ENCODE peak calls at places on chromosomes 7 and 10, in seven cellular contexts. One of them, this sample, is unnamed.
A peak's percentile ranks its signal among the peaks of the same experiment; 100 is the strongest.

GRCh38 chr7:34315032-34315431 is 343.0 kb upstream of the NPSR1 start:
- DNase-seq in SK-N-SH: no peak
- DNase-seq in GM12878: no peak
- DNase-seq in NT2/D1: no peak
- DNase-seq in HepG2: no peak
- DNase-seq in HCT116: no peak
- DNase-seq in H1: no peak
- DNase-seq in this sample: no peak

GRCh38 chr7:36617408-36617807 is 106.9 kb downstream of the AOAH start:
- DNase-seq in HCT116: no peak
- DNase-seq in HepG2: no peak
- DNase-seq in NT2/D1: no peak
- DNase-seq in GM12878: no peak
- DNase-seq in H1: no peak
- DNase-seq in SK-N-SH: no peak
- DNase-seq in this sample: no peak

GRCh38 chr10:1933215-1933614 is 195.9 kb upstream of the ADARB2 start:
- DNase-seq in HCT116: no peak
- DNase-seq in HepG2: no peak
- DNase-seq in H1: no peak
- DNase-seq in GM12878: no peak
- DNase-seq in SK-N-SH: no peak
- DNase-seq in NT2/D1: no peak
- DNase-seq in this sample: no peak

GRCh38 chr7:92625617-92626016 is 35.4 kb upstream of the FAM133B start:
- DNase-seq in H1: no peak
- DNase-seq in HepG2: no peak
- DNase-seq in GM12878: no peak
- DNase-seq in NT2/D1: no peak
- DNase-seq in HCT116: no peak
- DNase-seq in SK-N-SH: no peak
- DNase-seq in this sample: no peak

GRCh38 chr7:90483236-90483635 is 13.8 kb downstream of the PTTG1IP2 start:
- DNase-seq in SK-N-SH: no peak
- DNase-seq in GM12878: no peak
- DNase-seq in H1: no peak
- DNase-seq in NT2/D1: no peak
- DNase-seq in HCT116: no peak
- DNase-seq in HepG2: no peak
- DNase-seq in this sample: no peak

GRCh38 chr7:52909935-52910334 is 125.5 kb upstream of the POM121L12 start:
- DNase-seq in GM12878: no peak
- DNase-seq in SK-N-SH: no peak
- DNase-seq in NT2/D1: no peak
- DNase-seq in HepG2: no peak
- DNase-seq in HCT116: no peak
- DNase-seq in H1: no peak
- DNase-seq in this sample: no peak

GRCh38 chr7:71245038-71245437 is 113.1 kb downstream of the GALNT17 start:
- DNase-seq in HepG2: no peak
- DNase-seq in H1: no peak
- DNase-seq in NT2/D1: no peak
- DNase-seq in SK-N-SH: no peak
- DNase-seq in GM12878: no peak
- DNase-seq in HCT116: no peak
- DNase-seq in this sample: no peak

GRCh38 chr7:134514663-134515062 is 12.7 kb upstream of the AKR1B10 start:
- DNase-seq in HCT116: peak; percentile 83
- DNase-seq in GM12878: peak; percentile 13
- DNase-seq in SK-N-SH: peak; percentile 68
- DNase-seq in NT2/D1: peak; percentile 74
- DNase-seq in HepG2: peak; percentile 66
- DNase-seq in H1: no peak
- DNase-seq in this sample: peak; percentile 80

GRCh38 chr7:77800730-77801129 is 2.2 kb downstream of the PHTF2 start:
- DNase-seq in HepG2: no peak
- DNase-seq in H1: no peak
- DNase-seq in NT2/D1: no peak
- DNase-seq in GM12878: no peak
- DNase-seq in SK-N-SH: no peak
- DNase-seq in HCT116: no peak
- DNase-seq in this sample: no peak

GRCh38 chr10:69327463-69328345 is 49.4 kb downstream of the HK1 start:
- DNase-seq in SK-N-SH: no peak
- DNase-seq in NT2/D1: no peak
- DNase-seq in HepG2: no peak
- DNase-seq in HCT116: no peak
- DNase-seq in H1: no peak
- DNase-seq in GM12878: no peak
- DNase-seq in this sample: no peak

GRCh38 chr7:23026164-23026563 is 12.2 kb upstream of the HYCC1 start:
- DNase-seq in NT2/D1: no peak
- DNase-seq in SK-N-SH: no peak
- DNase-seq in H1: no peak
- DNase-seq in GM12878: no peak
- DNase-seq in HCT116: no peak
- DNase-seq in HepG2: no peak
- DNase-seq in this sample: no peak

GRCh38 chr10:33913194-33913593 is 578.7 kb upstream of the NRP1 start:
- DNase-seq in HepG2: no peak
- DNase-seq in SK-N-SH: no peak
- DNase-seq in HCT116: no peak
- DNase-seq in GM12878: no peak
- DNase-seq in NT2/D1: no peak
- DNase-seq in H1: no peak
- DNase-seq in this sample: no peak

GRCh38 chr10:88544140-88544870 is 38.8 kb downstream of the RNLS start:
- DNase-seq in SK-N-SH: no peak
- DNase-seq in GM12878: no peak
- DNase-seq in NT2/D1: no peak
- DNase-seq in HepG2: no peak
- DNase-seq in HCT116: no peak
- DNase-seq in H1: no peak
- DNase-seq in this sample: no peak

GRCh38 chr7:133958822-133959221 is 168.3 kb upstream of the LRGUK start:
- DNase-seq in H1: no peak
- DNase-seq in SK-N-SH: no peak
- DNase-seq in HCT116: no peak
- DNase-seq in GM12878: no peak
- DNase-seq in NT2/D1: no peak
- DNase-seq in HepG2: no peak
- DNase-seq in this sample: peak; percentile 25

GRCh38 chr7:108452707-108453106 is 3.5 kb downstream of the NRCAM start:
- DNase-seq in SK-N-SH: peak; percentile 61
- DNase-seq in GM12878: no peak
- DNase-seq in HepG2: peak; percentile 13
- DNase-seq in H1: no peak
- DNase-seq in HCT116: peak; percentile 21
- DNase-seq in NT2/D1: no peak
- DNase-seq in this sample: peak; percentile 60

DNA sequence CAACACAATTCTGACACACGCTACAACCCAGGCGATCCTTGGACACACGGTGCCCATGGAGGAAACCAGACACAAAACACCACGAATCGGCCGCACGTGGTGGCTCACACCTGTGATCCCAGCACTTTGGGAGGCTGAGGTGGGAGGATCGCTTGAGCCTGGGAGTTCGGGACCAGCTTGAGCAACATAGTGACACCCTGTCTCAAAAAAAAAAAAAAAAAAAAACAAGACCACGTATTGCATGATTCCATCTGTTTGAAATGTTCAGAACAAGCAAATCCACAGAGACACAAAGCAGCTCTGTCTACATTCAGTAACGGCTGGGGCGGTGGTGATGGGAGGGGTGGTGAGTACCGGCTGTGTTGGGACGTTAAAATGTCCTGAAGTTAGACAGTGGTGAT is 25.2 kb downstream of the ADAP1 start:
- DNase-seq in H1: no peak
- DNase-seq in HCT116: no peak
- DNase-seq in NT2/D1: no peak
- DNase-seq in SK-N-SH: no peak
- DNase-seq in GM12878: no peak
- DNase-seq in HepG2: peak; percentile 36
- DNase-seq in this sample: no peak
- TF ChIP-seq YY1 in H1: no peak
- TF ChIP-seq YY1 in HCT116: no peak
- TF ChIP-seq YY1 in NT2/D1: no peak
- TF ChIP-seq YY1 in SK-N-SH: no peak
- TF ChIP-seq YY1 in GM12878: no peak
- TF ChIP-seq YY1 in HepG2: no peak
- TF ChIP-seq YY1 in this sample: no peak

DNA sequence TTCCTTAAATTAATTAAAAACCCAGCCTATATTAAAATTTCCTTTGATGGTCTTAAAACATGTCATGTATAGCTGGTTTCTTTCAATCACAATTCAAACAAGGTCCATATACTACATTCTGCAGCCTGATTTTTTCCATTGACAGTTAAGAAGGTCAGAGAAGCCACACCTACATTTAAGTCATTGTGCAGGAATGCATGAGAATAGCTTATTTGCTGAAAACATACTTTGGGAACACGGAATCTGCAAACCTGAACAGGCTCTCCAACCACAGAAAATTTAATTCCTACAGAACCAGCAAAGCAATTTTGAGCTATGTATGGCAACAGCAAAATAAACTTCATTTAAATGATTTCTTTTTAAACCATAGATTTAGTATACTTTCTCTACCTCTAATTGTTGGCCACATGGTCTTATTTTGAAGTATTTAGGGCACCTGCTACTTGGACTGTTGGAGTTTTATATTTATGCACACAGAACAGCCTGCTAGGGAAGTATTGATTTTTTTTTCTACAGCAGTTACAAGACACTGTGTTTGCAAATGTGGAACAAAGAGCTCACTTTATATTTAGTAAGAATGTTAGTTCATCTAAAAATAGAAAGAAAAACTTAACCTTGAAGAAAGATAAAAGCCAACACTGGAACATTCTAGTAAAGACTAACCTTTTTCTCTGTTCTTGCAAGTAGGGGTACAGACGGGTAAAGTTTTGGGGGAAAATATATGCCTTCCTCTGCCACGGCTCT is 240.9 kb upstream of the IMMP2L start:
- DNase-seq in GM12878: no peak
- DNase-seq in SK-N-SH: no peak
- DNase-seq in NT2/D1: no peak
- DNase-seq in HCT116: no peak
- DNase-seq in HepG2: peak; percentile 45
- DNase-seq in H1: no peak
- DNase-seq in this sample: no peak
- TF ChIP-seq YY1 in GM12878: no peak
- TF ChIP-seq YY1 in SK-N-SH: no peak
- TF ChIP-seq YY1 in NT2/D1: no peak
- TF ChIP-seq YY1 in HCT116: no peak
- TF ChIP-seq YY1 in HepG2: no peak
- TF ChIP-seq YY1 in H1: no peak
- TF ChIP-seq YY1 in this sample: no peak

GRCh38 chr7:151460474-151460855 is 20.5 kb upstream of the CRYGN start:
- DNase-seq in HepG2: no peak
- DNase-seq in GM12878: no peak
- DNase-seq in NT2/D1: no peak
- DNase-seq in H1: peak; percentile 45
- DNase-seq in SK-N-SH: no peak
- DNase-seq in HCT116: no peak
- DNase-seq in this sample: no peak
- TF ChIP-seq YY1 in HepG2: no peak
- TF ChIP-seq YY1 in GM12878: no peak
- TF ChIP-seq YY1 in NT2/D1: no peak
- TF ChIP-seq YY1 in H1: no peak
- TF ChIP-seq YY1 in SK-N-SH: no peak
- TF ChIP-seq YY1 in HCT116: no peak
- TF ChIP-seq YY1 in this sample: no peak

DNA sequence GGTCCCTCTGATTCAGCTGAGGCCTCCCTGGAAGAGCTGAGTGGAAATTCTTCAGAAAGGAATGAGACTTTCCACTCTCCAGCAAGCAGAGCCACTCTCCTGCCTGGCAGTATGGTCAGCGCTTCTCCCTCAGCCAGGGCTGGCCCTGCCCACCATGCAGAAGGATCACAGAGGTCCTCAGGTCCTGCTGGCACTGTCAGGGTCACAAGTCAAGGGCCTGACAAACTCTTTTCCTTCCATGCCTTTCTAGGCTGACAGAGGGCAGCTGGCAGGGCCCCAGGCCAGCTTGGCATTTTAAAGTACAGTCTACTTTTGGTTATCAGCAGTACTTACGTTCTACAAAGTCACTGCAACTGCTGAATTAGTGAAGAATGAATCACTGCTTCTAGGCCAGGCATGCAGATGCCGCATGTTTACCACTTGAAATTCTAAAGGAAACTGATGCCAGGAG is 119.3 kb upstream of the FRMD4A start:
- DNase-seq in GM12878: no peak
- DNase-seq in H1: no peak
- DNase-seq in NT2/D1: no peak
- DNase-seq in HepG2: no peak
- DNase-seq in SK-N-SH: no peak
- DNase-seq in HCT116: no peak
- DNase-seq in this sample: no peak
- TF ChIP-seq YY1 in GM12878: no peak
- TF ChIP-seq YY1 in H1: no peak
- TF ChIP-seq YY1 in NT2/D1: no peak
- TF ChIP-seq YY1 in HepG2: no peak
- TF ChIP-seq YY1 in SK-N-SH: no peak
- TF ChIP-seq YY1 in HCT116: no peak
- TF ChIP-seq YY1 in this sample: no peak

GRCh38 chr10:131533846-131534526 is 222.5 kb upstream of the TCERG1L start:
- DNase-seq in HCT116: no peak
- DNase-seq in GM12878: no peak
- DNase-seq in NT2/D1: no peak
- DNase-seq in HepG2: no peak
- DNase-seq in H1: no peak
- DNase-seq in SK-N-SH: no peak
- DNase-seq in this sample: no peak
- TF ChIP-seq YY1 in HCT116: no peak
- TF ChIP-seq YY1 in GM12878: no peak
- TF ChIP-seq YY1 in NT2/D1: no peak
- TF ChIP-seq YY1 in HepG2: no peak
- TF ChIP-seq YY1 in H1: no peak
- TF ChIP-seq YY1 in SK-N-SH: no peak
- TF ChIP-seq YY1 in this sample: no peak